ENCODE peak calls at places on chromosomes 7 and 10, in six cellular contexts. Q is endothelial cell of umbilical vein, Z is RWPE1, R is GDM1, P is lower lobe of right lung, E is Right ventricle myocardium superior. W is an unnamed sample.
A peak's percentile ranks its signal among the peaks of the same experiment; 100 is the strongest.

GRCh38 chr7:82247814-82248433 is 195.7 kb downstream of the CACNA2D1 start:
- DNase-seq in Z (no peak), Q (no peak), R (no peak), E (no peak), P (no peak), W (peak; percentile 14)

GRCh38 chr7:104650991-104651680 is 322.7 kb downstream of the LHFPL3 start:
- DNase-seq in R (no peak), E (no peak), P (no peak), Q (no peak), Z (no peak), W (no peak)

GRCh38 chr7:82050134-82050533 is 280.3 kb upstream of the HGF start:
- DNase-seq in Q (peak; percentile 66), Z (peak; percentile 57), R (no peak), P (no peak), E (peak; percentile 27), W (peak; percentile 42)

GRCh38 chr10:1152386-1153252 is 96.4 kb downstream of the WDR37 start:
- DNase-seq in R (no peak), E (no peak), Z (no peak), P (no peak), Q (no peak), W (no peak)

GRCh38 chr10:132829403-132829802 is 43.5 kb upstream of the NKX6-2 start:
- DNase-seq in P (no peak), Z (no peak), Q (no peak), R (no peak), E (no peak), W (no peak)

GRCh38 chr10:110171032-110171431 is 36.4 kb upstream of the MXI1 start:
- DNase-seq in E (no peak), Z (peak; percentile 69), R (no peak), P (no peak), Q (no peak), W (no peak)

GRCh38 chr7:155066417-155066950 is 3.6 kb upstream of the HTR5A start:
- DNase-seq in R (no peak), Z (peak; percentile 67), Q (peak; percentile 40), P (no peak), E (no peak), W (no peak)

GRCh38 chr7:19327011-19327410 is 181.8 kb upstream of the FERD3L start:
- DNase-seq in Z (no peak), E (no peak), Q (peak; percentile 90), R (no peak), P (no peak), W (no peak)

GRCh38 chr7:5523052-5523711 is 99.5 kb upstream of the TNRC18 start:
- DNase-seq in Z (no peak), P (no peak), Q (no peak), E (no peak), R (no peak), W (no peak)

GRCh38 chr10:79359816-79360498 is 12.7 kb downstream of the PPIF start:
- DNase-seq in Z (no peak), P (no peak), Q (no peak), E (no peak), R (no peak), W (no peak)